ENCODE peak calls at places on chromosome X, in six cellular contexts. P is brain microvascular endothelial cell; Q is NCI-H1092 treated with DMSO at 0.1 percent for 48 hours; C is NCI-H748 treated with DMSO at 0.1 percent for 48 hours; Y is retinal pigment epithelial cell; X is CD4-positive, CD25-positive, alpha-beta regulatory T cell. A is an unnamed sample.
A peak's percentile ranks its signal among the peaks of the same experiment; 100 is the strongest.

GRCh38 chrX:130702867-130703707 is 199.9 kb downstream of the ENOX2 start:
- DNase-seq in P (no peak), Q (no peak), C (no peak), Y (no peak), X (no peak), A (no peak)

GRCh38 chrX:1341531-1342179 is 5.1 kb downstream of the IL3RA start:
- DNase-seq in P (no peak), Q (no peak), C (no peak), Y (no peak), X (no peak), A (no peak)

GRCh38 chrX:155148724-155149537 is 67.3 kb upstream of the VBP1 start:
- DNase-seq in P (peak; percentile 13), Q (no peak), C (no peak), Y (no peak), X (peak; percentile 1), A (peak; percentile 17)

GRCh38 chrX:122739770-122740169 is 444.3 kb upstream of the GRIA3 start:
- DNase-seq in P (no peak), Q (no peak), C (no peak), Y (no peak), X (no peak), A (no peak)

GRCh38 chrX:18707442-18708049 is at the start of gene PPEF1:
- DNase-seq in P (no peak), Q (no peak), C (peak; percentile 18), Y (no peak), X (no peak), A (no peak)

GRCh38 chrX:80808854-80809493 is 703 bp downstream of the BRWD3 start:
- DNase-seq in P (no peak), Q (peak; percentile 56), C (peak; percentile 5), Y (no peak), X (peak; percentile 31), A (peak; percentile 32)

GRCh38 chrX:109732319-109732779 is 708 bp downstream of the ACSL4 start:
- DNase-seq in P (no peak), Q (peak; percentile 29), C (no peak), Y (no peak), X (peak; percentile 9), A (peak; percentile 26)

GRCh38 chrX:19883878-19884277 is 3.5 kb downstream of the SH3KBP1 start:
- DNase-seq in P (no peak), Q (no peak), C (no peak), Y (no peak), X (no peak), A (no peak)

GRCh38 chrX:281166-281999 is at the start of gene PLCXD1:
- DNase-seq in P (no peak), Q (no peak), C (no peak), Y (no peak), X (no peak), A (no peak)

GRCh38 chrX:154444001-154444754 is at the start of gene FAM50A:
- DNase-seq in P (peak; percentile 26), Q (peak; percentile 68), C (peak; percentile 4), Y (no peak), X (peak; percentile 70), A (peak; percentile 53)

GRCh38 chrX:109619816-109620215 is 5.2 kb downstream of the KCNE5 start:
- DNase-seq in P (no peak), Q (no peak), C (no peak), Y (no peak), X (no peak), A (no peak)

GRCh38 chrX:109886122-109886761 is 116.7 kb upstream of the TMEM164 start:
- DNase-seq in P (peak; percentile 38), Q (peak; percentile 27), C (peak; percentile 12), Y (no peak), X (no peak), A (peak; percentile 7)

GRCh38 chrX:24153175-24153795 is 3.8 kb downstream of the ZFX start:
- DNase-seq in P (no peak), Q (no peak), C (no peak), Y (no peak), X (peak; percentile 1), A (peak; percentile 16)

GRCh38 chrX:106035064-106035463 is 3.5 kb downstream of the SERPINA7 start:
- DNase-seq in P (no peak), Q (no peak), C (no peak), Y (no peak), X (no peak), A (no peak)

GRCh38 chrX:129540725-129541184 is 696 bp downstream of the OCRL start:
- DNase-seq in P (no peak), Q (no peak), C (no peak), Y (no peak), X (no peak), A (no peak)

GRCh38 chrX:1727531-1728027 is 112.7 kb downstream of the ASMT start:
- DNase-seq in P (peak; percentile 55), Q (no peak), C (no peak), Y (no peak), X (no peak), A (no peak)

GRCh38 chrX:43756076-43756475 is 100.0 kb downstream of the MAOA start:
- DNase-seq in P (no peak), Q (no peak), C (no peak), Y (no peak), X (no peak), A (no peak)

GRCh38 chrX:2831471-2832228 is 2.9 kb downstream of the GYG2 start:
- DNase-seq in P (no peak), Q (no peak), C (no peak), Y (no peak), X (no peak), A (no peak)

GRCh38 chrX:46686003-46686645 is 72.8 kb downstream of the SLC9A7 start:
- DNase-seq in P (peak; percentile 38), Q (peak; percentile 12), C (peak; percentile 0), Y (no peak), X (peak; percentile 5), A (no peak)